ENCODE peak calls at places on chromosomes 3 and 15, in eight cellular contexts. G is K562, I is upper lobe of left lung, H is HepG2, D is HCT116, R is GM12878, P is GM23338, E is Panc1. N is an unnamed sample.

GRCh38 chr15:69138963-69139362 is 21.5 kb upstream of the GLCE start:
- ATAC-seq in P (peak), R (no peak), G (no peak), E (no peak), I (no peak), H (no peak), D (no peak), N (no peak)

GRCh38 chr3:31066999-31067398 is 172.5 kb upstream of the GADL1 start:
- ATAC-seq in P (no peak), R (no peak), H (no peak), D (no peak), E (no peak), I (peak), G (no peak), N (peak)

GRCh38 chr3:30428251-30428650 is 178.2 kb upstream of the TGFBR2 start:
- ATAC-seq in H (no peak), P (no peak), D (no peak), I (no peak), G (no peak), R (no peak), E (no peak), N (no peak)

GRCh38 chr3:69751118-69751517 is 11.9 kb downstream of the MITF start:
- ATAC-seq in P (no peak), R (no peak), E (no peak), I (peak), G (no peak), D (no peak), H (no peak), N (peak)

GRCh38 chr15:69749797-69750196 is 297.2 kb downstream of the RPLP1 start:
- ATAC-seq in E (peak), R (peak), G (no peak), H (no peak), P (no peak), D (peak), I (no peak), N (no peak)

GRCh38 chr15:42508263-42508690 is 12.8 kb downstream of the SNAP23 start:
- ATAC-seq in H (no peak), P (no peak), E (peak), G (peak), I (peak), R (no peak), D (no peak), N (peak)

GRCh38 chr3:28218071-28218916 is 23.1 kb upstream of the CMC1 start:
- ATAC-seq in G (no peak), R (peak), I (no peak), H (no peak), P (no peak), D (no peak), E (no peak), N (no peak)

GRCh38 chr15:46111730-46112129 is 476.9 kb downstream of the SQOR start:
- ATAC-seq in E (no peak), P (no peak), R (no peak), I (no peak), D (no peak), G (no peak), H (no peak), N (no peak)

GRCh38 chr3:15361494-15362214 is 29.3 kb upstream of the SH3BP5 start:
- ATAC-seq in I (peak), R (peak), P (peak), D (peak), G (peak), H (no peak), E (peak), N (peak)

GRCh38 chr15:53307952-53308624 is 451.4 kb downstream of the WDR72 start:
- ATAC-seq in H (no peak), E (no peak), R (no peak), D (no peak), I (no peak), P (peak), G (no peak), N (no peak)

GRCh38 chr3:128987297-128987696 is 6.6 kb downstream of the CFAP92 start:
- ATAC-seq in E (no peak), H (no peak), I (no peak), P (no peak), R (no peak), G (no peak), D (no peak), N (no peak)

GRCh38 chr3:71243230-71243629 is 340.3 kb downstream of the FOXP1 start:
- ATAC-seq in R (no peak), P (no peak), I (no peak), D (no peak), E (no peak), G (no peak), H (no peak), N (peak)

GRCh38 chr3:71247221-71247947 is 336.1 kb downstream of the FOXP1 start:
- ATAC-seq in R (peak), G (peak), E (no peak), I (no peak), H (peak), D (peak), P (peak), N (no peak)

GRCh38 chr3:71245971-71246860 is 337.3 kb downstream of the FOXP1 start:
- ATAC-seq in G (peak), P (peak), D (no peak), I (no peak), E (no peak), H (peak), R (no peak), N (no peak)

GRCh38 chr3:71244153-71245051 is 339.1 kb downstream of the FOXP1 start:
- ATAC-seq in H (peak), G (peak), D (no peak), E (no peak), R (no peak), P (peak), I (peak), N (peak)

DNA sequence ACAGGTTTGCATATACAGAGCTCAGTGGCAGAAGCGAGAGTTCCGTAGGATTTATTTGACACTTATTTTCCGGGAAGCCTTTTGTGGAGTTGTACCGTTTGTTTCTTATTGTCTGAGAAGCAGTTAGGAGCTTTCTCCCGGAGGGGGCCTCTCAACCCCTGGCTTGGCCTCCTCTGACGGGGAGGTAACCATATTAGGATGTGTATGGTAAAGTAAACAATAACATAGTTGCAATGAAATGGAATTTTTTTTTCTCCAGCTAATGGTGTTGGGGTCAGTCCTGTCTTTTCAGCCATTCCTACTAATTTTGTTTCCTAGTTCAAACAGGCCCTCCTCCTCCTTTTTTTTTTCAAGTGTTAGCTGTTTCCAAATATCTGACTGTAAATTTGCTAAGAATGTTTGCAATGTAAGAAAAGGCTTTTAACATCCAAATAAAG is 338.5 kb downstream of the FOXP1 start:
- ATAC-seq in G (peak), R (no peak), D (no peak), E (no peak), I (peak), P (peak), H (peak), N (peak)
- TF ChIP-seq POLR2AphosphoS5 in G (no peak), R (no peak), D (no peak), E (no peak), I (peak), P (no peak), H (no peak), N (peak)

DNA sequence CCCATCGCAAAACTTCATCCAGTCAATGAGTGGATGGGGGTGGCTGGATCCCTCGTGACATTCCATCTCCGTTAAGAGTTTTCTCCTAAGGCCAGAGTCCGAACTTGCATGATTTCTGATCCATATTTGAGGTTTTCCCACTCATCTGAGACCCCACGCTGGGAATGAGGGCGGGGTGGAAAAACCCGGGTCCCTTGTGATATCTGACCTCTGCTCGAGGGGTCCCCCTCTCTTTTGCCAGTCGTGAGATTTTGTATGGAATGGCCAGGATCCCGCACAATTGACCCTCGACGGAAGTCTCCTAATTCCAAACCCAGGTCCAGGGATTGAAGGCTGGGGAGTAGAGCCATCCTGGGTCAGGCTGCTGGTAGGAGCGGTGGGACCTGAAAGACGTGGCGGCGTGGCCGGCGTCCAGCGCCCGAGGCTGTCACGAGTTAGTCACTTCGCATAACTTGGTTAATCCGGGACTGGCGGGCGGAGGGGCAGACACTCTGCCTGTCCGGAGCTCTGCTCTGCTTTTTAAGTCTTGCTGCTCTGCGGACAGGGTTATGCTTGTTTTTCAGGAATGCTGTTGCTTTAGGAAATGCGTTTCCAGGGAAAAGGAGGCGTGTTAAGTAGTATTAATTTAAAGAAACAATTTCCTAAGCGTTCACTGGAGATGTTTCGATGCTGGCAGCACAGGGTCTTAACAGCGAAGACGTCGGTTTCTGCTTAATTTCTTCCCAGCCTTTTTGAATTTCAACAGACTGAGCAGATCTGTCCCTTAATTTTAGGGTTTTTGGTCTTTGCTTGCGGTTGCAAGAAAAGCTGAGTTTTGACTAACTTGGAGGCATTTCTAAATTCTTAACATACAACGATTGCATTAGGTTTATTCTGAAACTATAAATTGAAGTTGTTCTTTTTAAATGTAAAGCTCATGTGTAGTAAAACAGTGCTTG is 69.7 kb upstream of the LRRFIP2 start:
- ATAC-seq in G (peak), H (peak), E (peak), R (peak), D (peak), P (peak), I (peak), N (peak)
- H3K4me3 ChIP-seq in G (peak), H (peak), E (peak), R (peak), D (peak), P (peak), I (peak), N (peak)

GRCh38 chr3:43320288-43320687 is 33.9 kb downstream of the SNRK start:
- ATAC-seq in P (no peak), H (no peak), I (no peak), G (no peak), R (no peak), D (no peak), E (no peak), N (no peak)

GRCh38 chr3:43317461-43318316 is 31.3 kb downstream of the SNRK start:
- ATAC-seq in P (peak), H (peak), G (no peak), D (no peak), R (no peak), I (no peak), E (no peak), N (no peak)

GRCh38 chr3:43319794-43320193 is 33.5 kb downstream of the SNRK start:
- ATAC-seq in P (no peak), I (no peak), D (no peak), G (no peak), R (no peak), H (no peak), E (no peak), N (no peak)

GRCh38 chr3:43316783-43317460 is 30.6 kb downstream of the SNRK start:
- ATAC-seq in P (peak), D (no peak), I (no peak), E (no peak), R (no peak), G (no peak), H (peak), N (no peak)

DNA sequence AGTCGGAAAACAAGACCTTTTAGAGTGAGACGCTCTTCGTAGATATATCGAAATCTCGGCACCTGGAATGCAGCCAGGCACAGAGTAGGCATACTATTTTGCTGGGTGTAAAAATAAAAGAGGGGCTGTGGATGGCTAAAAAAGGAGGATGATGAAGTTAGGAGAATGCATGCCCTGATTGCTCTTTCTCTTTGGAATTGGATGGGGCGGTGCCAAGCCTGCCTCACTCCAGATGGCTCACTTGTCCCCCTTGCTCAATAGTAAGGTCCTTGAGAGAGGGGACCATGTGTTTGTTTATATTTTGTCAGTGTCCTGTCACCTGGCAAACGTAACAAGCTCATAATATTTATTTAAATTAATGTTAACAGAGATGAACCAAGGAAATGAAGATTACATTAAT is 33.0 kb downstream of the SNRK start:
- ATAC-seq in R (no peak), E (no peak), G (no peak), H (no peak), D (no peak), I (no peak), P (no peak), N (peak)
- TF ChIP-seq POLR2AphosphoS5 in R (no peak), E (no peak), G (no peak), H (no peak), D (no peak), I (no peak), P (no peak), N (no peak)

GRCh38 chr3:49868951-49869454 is 703 bp downstream of the CAMKV start:
- ATAC-seq in G (peak), I (no peak), P (peak), D (no peak), R (no peak), E (no peak), H (no peak), N (no peak)
- H3K4me3 ChIP-seq in G (peak), I (peak), P (peak), D (no peak), R (no peak), E (peak), H (peak), N (peak)

GRCh38 chr3:6354653-6355052 is 506.3 kb upstream of the GRM7 start:
- ATAC-seq in E (no peak), I (no peak), P (no peak), G (no peak), D (no peak), H (no peak), R (peak), N (no peak)

GRCh38 chr3:6351752-6352151 is 509.2 kb upstream of the GRM7 start:
- ATAC-seq in D (no peak), I (no peak), G (peak), R (peak), P (no peak), H (no peak), E (no peak), N (no peak)
- TF ChIP-seq POLR2AphosphoS5 in D (no peak), I (no peak), G (no peak), R (no peak), P (no peak), H (no peak), E (no peak), N (no peak)

GRCh38 chr3:46406786-46407611 is at the start of the genes CCR5AS and CCRL2:
- ATAC-seq in R (peak), E (peak), I (peak), P (no peak), G (peak), D (peak), H (no peak), N (peak)
- H3K4me3 ChIP-seq in R (peak), E (no peak), I (peak), P (no peak), G (peak), D (no peak), H (no peak), N (peak)

N was measured in gastroesophageal sphincter.